ENCODE peak calls at places on chromosomes 4 and X, in four cellular contexts. C is H1, J is GM12878, W is HepG2. L is an unnamed sample. For H3K4me1, the result is how much of the 10 kb centered on the place peaks cover.

GRCh38 chrX:94560930-94561329 is 886.9 kb downstream of the FAM133A start:
- DNase-seq in J (no peak), C (no peak), W (no peak), L (no peak)

GRCh38 chr4:155025762-155026457 is 182.5 kb upstream of the NPY2R start:
- DNase-seq in J (no peak), W (peak), C (peak), L (peak)

GRCh38 chr4:52932586-52933482 is 70.7 kb downstream of the RASL11B start:
- DNase-seq in C (no peak), W (no peak), J (no peak), L (no peak)

GRCh38 chrX:133333154-133333750 is 82.0 kb downstream of the GPC4 start:
- DNase-seq in W (no peak), C (no peak), J (no peak), L (no peak)

GRCh38 chrX:14497184-14497666 is 32.1 kb upstream of the GLRA2 start:
- DNase-seq in C (no peak), W (no peak), J (peak), L (no peak)

GRCh38 chrX:24100713-24101112 is 46.0 kb downstream of the EIF2S3 start:
- DNase-seq in J (no peak), C (no peak), W (no peak), L (no peak)

GRCh38 chrX:84078991-84079390 is 109.0 kb downstream of the RPS6KA6 start:
- DNase-seq in J (no peak), W (no peak), C (no peak), L (no peak)

GRCh38 chr4:176400816-176401461 is 81.2 kb downstream of the SPCS3 start:
- DNase-seq in J (no peak), W (no peak), C (no peak), L (no peak)

GRCh38 chrX:19889582-19890342 is 2.4 kb upstream of the SH3KBP1 start:
- DNase-seq in C (no peak), W (peak), J (peak), L (no peak)

GRCh38 chrX:102126863-102127262 is 1.4 kb downstream of the TCEAL2 start:
- DNase-seq in J (no peak), C (no peak), W (no peak), L (no peak)

GRCh38 chrX:102129473-102129872 is 4.0 kb downstream of the TCEAL2 start:
- DNase-seq in C (no peak), J (no peak), W (no peak), L (no peak)
- TF ChIP-seq YY1 in C (no peak), J (no peak), W (no peak), L (no peak)

DNA sequence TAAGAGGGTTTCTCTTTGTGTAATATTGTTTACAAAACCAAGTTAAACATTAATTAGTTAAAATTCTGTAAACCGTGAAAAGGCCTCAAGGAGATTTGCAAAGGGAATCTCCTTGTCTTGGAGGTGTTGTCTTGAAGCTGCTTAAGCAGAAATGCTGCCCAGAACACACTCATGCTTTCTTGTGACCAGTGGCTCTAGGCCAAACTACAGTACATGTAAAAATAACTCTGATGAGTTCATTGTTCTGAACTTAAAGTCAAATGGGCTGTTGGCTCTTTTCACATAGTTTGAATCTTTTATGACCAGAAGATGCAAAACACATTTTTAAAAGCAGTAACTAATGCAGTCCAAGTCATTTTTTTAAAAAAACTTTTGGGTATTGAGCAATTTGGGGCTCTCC is 112.5 kb upstream of the ATXN3L start:
- DNase-seq in W (no peak), J (no peak), C (no peak), L (no peak)
- H3K4me1 ChIP-seq in W (under half), J (under half), C (under half), L (under half)

GRCh38 chr4:128134925-128135324 is 73.8 kb downstream of the LARP1B start:
- DNase-seq in J (no peak), W (no peak), C (no peak), L (no peak)

GRCh38 chr4:128135391-128135790 is 74.3 kb downstream of the LARP1B start:
- DNase-seq in W (no peak), J (no peak), C (no peak), L (no peak)

GRCh38 chr4:128130621-128131020 is 69.5 kb downstream of the LARP1B start:
- DNase-seq in J (no peak), W (no peak), C (no peak), L (no peak)
- TF ChIP-seq SUZ12 in J (no peak), W (no peak), C (no peak), L (no peak)

DNA sequence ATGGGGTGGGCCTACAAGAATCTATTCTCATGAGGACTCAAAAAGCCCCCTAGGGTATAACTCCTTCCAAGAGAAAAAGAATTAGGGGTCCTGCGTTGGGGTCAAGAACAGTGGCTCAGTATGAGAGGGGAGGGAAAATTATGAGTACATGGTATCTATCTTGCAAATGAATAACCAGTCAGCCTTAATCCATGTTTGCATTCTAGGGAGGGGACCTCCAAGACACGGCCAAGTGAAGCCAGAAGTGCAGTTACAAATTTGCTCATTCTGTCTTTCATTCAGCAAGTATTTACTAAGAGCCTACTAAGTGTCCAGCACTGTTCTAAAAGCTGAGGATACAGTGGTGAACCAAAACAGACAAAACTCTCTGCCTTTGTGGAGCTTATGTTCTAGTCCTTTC is 76.2 kb downstream of the COQ2 start:
- DNase-seq in J (no peak), C (no peak), W (no peak), L (no peak)
- TF ChIP-seq YY1 in J (no peak), C (no peak), W (no peak), L (no peak)

DNA sequence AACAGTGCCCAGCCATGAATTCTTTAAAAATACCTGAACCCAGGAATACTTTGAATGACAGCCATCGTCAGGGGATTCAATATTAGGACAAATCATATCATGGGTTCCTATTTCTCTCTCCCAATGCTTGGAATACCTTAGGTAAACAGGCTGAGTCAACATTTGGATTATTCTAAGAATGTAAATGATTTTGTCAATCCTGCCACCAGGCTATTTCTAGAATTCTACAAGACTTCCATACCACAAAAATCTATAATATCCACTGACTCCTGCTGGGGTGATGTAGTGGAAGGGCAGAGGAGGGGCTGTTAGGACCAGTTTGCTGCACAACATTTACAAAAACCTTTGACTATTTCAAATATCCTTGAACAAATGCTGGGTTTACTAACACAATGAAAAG is 65.2 kb downstream of the IGFBP7 start:
- DNase-seq in C (no peak), J (no peak), W (peak), L (no peak)
- H3K4me1 ChIP-seq in C (under half), J (under half), W (under half), L (under half)

GRCh38 chr4:174213734-174214101 is 69.7 kb downstream of the FBXO8 start:
- DNase-seq in C (no peak), J (no peak), W (no peak), L (no peak)
- TF ChIP-seq SUZ12 in C (no peak), J (no peak), W (no peak), L (no peak)

GRCh38 chr4:57612279-57612678 is 502.1 kb upstream of the IGFBP7 start:
- DNase-seq in J (no peak), W (no peak), C (no peak), L (no peak)
- TF ChIP-seq YY1 in J (no peak), W (no peak), C (no peak), L (no peak)

GRCh38 chr4:145868637-145869409 is 69.8 kb downstream of the ZNF827 start:
- DNase-seq in J (no peak), W (no peak), C (no peak), L (no peak)
- H3K4me1 ChIP-seq in J (under half), W (under half), C (under half), L (under half)

DNA sequence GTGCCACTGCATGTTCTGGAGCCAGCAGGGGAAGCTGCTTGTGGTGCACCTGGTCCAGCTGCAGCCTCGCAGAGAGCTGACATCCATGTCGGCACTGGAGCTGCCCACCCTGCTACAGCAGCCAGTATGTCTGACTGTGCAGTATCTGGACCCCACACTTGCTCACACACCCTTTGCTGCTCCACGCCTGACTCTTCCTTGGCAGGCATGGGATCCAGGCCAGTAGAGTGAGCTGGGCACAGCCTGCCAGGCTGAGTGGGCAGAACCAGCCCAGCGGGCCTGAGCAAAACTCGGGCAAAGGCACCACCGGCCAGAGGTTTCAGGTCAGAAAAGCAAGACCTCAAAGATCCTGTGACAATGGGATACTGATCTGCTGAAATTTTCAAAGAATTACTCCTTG is 690.1 kb downstream of the STPG2 start:
- DNase-seq in W (no peak), J (no peak), C (no peak), L (no peak)
- TF ChIP-seq SUZ12 in W (no peak), J (no peak), C (no peak), L (no peak)